ENCODE peak calls at places on chromosome 14, in seven cellular contexts. H, D, Z, F, P, A and Q are unnamed samples.

GRCh38 chr14:26598081-26598671 is 343 bp upstream of the NOVA1 start:
- DNase-seq in H (peak), D (peak), Z (peak), F (peak), P (peak), A (peak), Q (peak)

GRCh38 chr14:50937325-50937724 is 7.0 kb downstream of the PYGL start:
- DNase-seq in H (no peak), D (no peak), Z (no peak), F (no peak), P (no peak), A (no peak), Q (no peak)

GRCh38 chr14:79278798-79279644 is 932.3 kb downstream of the DIO2 start:
- DNase-seq in H (no peak), D (peak), Z (no peak), F (peak), P (peak), A (peak), Q (peak)

GRCh38 chr14:90569606-90570462 is 173.0 kb downstream of the CALM1 start:
- DNase-seq in H (no peak), D (no peak), Z (no peak), F (no peak), P (no peak), A (no peak), Q (no peak)

GRCh38 chr14:97298775-97299174 is 501.6 kb downstream of the VRK1 start:
- DNase-seq in H (no peak), D (no peak), Z (no peak), F (no peak), P (no peak), A (no peak), Q (peak)

GRCh38 chr14:46988312-46988711 is 336.7 kb upstream of the RPL10L start:
- DNase-seq in H (no peak), D (no peak), Z (no peak), F (no peak), P (no peak), A (no peak), Q (no peak)

GRCh38 chr14:40252817-40253447 is 820.7 kb upstream of the FBXO33 start:
- DNase-seq in H (no peak), D (no peak), Z (no peak), F (no peak), P (no peak), A (no peak), Q (no peak)

GRCh38 chr14:81940636-81941035 is 407.0 kb upstream of the SEL1L start:
- DNase-seq in H (no peak), D (no peak), Z (no peak), F (no peak), P (no peak), A (no peak), Q (no peak)

DNA sequence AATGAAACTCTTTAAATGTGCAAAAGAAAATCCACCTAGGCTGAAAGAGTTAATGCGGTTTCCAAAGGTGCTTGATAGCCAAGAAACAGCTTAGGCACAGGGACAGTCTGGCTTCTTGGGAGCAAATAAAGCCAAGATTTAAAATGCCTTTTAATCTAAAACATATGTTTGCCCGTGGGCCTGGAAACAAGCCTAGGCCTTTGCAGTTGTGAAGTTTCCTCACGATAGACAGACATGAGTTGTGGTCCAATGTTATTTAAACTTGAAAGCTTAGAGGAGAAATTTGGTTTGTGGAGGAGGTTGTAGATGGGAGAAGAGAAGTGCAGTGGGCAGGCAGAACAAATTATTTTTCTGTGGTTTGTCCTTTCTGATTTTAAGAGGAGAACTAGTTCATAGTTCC is 29.8 kb downstream of the PROX2 start:
- DNase-seq in H (no peak), D (no peak), Z (no peak), F (no peak), P (no peak), A (no peak), Q (no peak)
- TF ChIP-seq EP300 in H (no peak), D (no peak), Z (no peak), F (no peak), P (no peak), A (no peak), Q (no peak)

GRCh38 chr14:101065246-101065645 is 161.7 kb upstream of the RTL1 start:
- DNase-seq in H (peak), D (no peak), Z (no peak), F (no peak), P (peak), A (no peak), Q (no peak)

GRCh38 chr14:101068958-101069549 is 165.5 kb upstream of the RTL1 start:
- DNase-seq in H (peak), D (no peak), Z (no peak), F (peak), P (no peak), A (peak), Q (peak)

GRCh38 chr14:101065696-101066694 is 162.5 kb upstream of the RTL1 start:
- DNase-seq in H (peak), D (no peak), Z (no peak), F (peak), P (peak), A (no peak), Q (no peak)

GRCh38 chr14:101068293-101068957 is 164.9 kb upstream of the RTL1 start:
- DNase-seq in H (peak), D (no peak), Z (no peak), F (peak), P (peak), A (no peak), Q (no peak)

DNA sequence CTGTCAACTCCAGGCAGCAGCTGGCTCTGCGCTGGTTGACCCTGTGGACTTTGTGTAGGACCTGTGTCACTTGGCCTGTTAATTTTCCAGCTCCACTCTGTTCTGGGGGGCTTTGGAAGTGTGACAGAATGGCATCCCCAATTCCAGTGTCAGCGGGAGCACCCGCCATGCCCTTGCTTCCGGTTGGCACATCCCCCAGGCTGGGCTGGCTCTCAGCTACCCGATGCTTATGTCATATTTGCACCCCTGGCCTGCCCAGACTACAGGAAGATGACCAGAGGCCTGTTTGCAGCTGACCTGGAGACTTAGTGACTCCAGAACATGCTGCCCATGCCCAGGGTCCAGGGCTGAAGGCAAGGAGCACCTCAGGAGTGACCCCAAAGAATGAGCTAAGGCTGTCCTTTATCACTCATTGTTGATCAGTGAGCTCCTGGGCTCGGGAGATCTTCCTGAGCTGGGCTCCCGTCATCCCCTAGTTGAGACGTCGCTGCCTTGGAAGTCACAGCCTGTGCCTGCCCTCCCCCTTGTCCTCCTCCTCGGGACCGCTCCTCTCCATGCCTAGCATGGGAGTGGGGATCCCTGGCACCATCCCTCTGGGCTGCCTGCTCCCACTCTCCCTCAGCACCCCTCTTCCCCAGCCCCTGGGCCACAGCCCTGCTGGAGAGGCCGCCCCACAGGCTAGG is 163.4 kb upstream of the RTL1 start:
- DNase-seq in H (peak), D (no peak), Z (no peak), F (peak), P (peak), A (no peak), Q (no peak)
- TF ChIP-seq POLR2A in H (no peak), D (no peak), Z (no peak), F (no peak), P (no peak), A (no peak), Q (no peak)

GRCh38 chr14:106207316-106207715 is 680.9 kb downstream of the TMEM121 start:
- DNase-seq in H (no peak), D (no peak), Z (no peak), F (no peak), P (no peak), A (no peak), Q (no peak)

GRCh38 chr14:106204063-106204462 is 677.7 kb downstream of the TMEM121 start:
- DNase-seq in H (no peak), D (no peak), Z (peak), F (no peak), P (no peak), A (no peak), Q (no peak)

GRCh38 chr14:106200539-106201310 is 674.3 kb downstream of the TMEM121 start:
- DNase-seq in H (no peak), D (no peak), Z (no peak), F (no peak), P (no peak), A (no peak), Q (no peak)

GRCh38 chr14:106201376-106201775 is 675.0 kb downstream of the TMEM121 start:
- DNase-seq in H (no peak), D (no peak), Z (no peak), F (no peak), P (no peak), A (no peak), Q (no peak)

DNA sequence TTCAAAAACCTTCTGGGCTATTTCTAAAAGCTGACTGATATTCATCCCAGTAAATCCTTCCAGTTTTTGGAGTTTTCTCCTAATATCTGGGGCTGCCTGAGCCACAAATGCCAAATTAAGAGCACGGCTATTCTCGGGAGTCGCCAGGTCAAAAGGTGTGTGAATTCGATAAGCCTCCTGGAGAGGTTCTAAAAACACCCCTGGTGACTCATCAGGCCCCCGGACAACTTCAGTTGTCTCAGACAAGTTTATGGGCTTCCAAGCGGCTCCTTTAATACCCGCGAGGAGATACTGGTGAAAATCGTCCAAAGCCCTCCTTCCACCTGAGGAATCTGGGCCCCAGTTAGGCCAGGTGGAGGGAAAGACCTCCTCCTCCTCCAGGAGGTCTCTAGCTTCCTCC is 677.1 kb downstream of the TMEM121 start:
- DNase-seq in H (no peak), D (no peak), Z (peak), F (no peak), P (no peak), A (no peak), Q (no peak)
- TF ChIP-seq EP300 in H (no peak), D (no peak), Z (peak), F (no peak), P (no peak), A (no peak), Q (no peak)

GRCh38 chr14:99606359-99606758 is 2.4 kb upstream of the CCDC85C start:
- DNase-seq in H (no peak), D (no peak), Z (peak), F (no peak), P (no peak), A (no peak), Q (no peak)

GRCh38 chr14:99603965-99604765 is at the start of gene CCDC85C:
- DNase-seq in H (peak), D (peak), Z (peak), F (peak), P (peak), A (peak), Q (peak)

GRCh38 chr14:99603471-99603933 is 505 bp downstream of the CCDC85C start:
- DNase-seq in H (no peak), D (no peak), Z (no peak), F (peak), P (peak), A (no peak), Q (peak)

GRCh38 chr14:99604766-99605298 is 825 bp upstream of the CCDC85C start:
- DNase-seq in H (no peak), D (peak), Z (peak), F (peak), P (no peak), A (no peak), Q (no peak)

GRCh38 chr14:99605299-99605961 is 1.4 kb upstream of the CCDC85C start:
- DNase-seq in H (no peak), D (peak), Z (peak), F (peak), P (peak), A (peak), Q (peak)
- TF ChIP-seq POLR2A in H (no peak), D (no peak), Z (no peak), F (peak), P (no peak), A (no peak), Q (no peak)